ENCODE peak calls at places on chromosomes 7 and 10, in nine cellular contexts. P is IMR-90, N is lower leg skin, T is right atrium auricular region, F is fibroblast of lung, X is astrocyte of the cerebellum, R is MM.1S, Q is AG04450, M is A549. Y is an unnamed sample.

GRCh38 chr7:5870311-5870710 is 10.3 kb upstream of the OCM start:
- DNase-seq in P (no peak), N (no peak), T (no peak), F (no peak), X (no peak), R (no peak), Q (no peak), M (no peak), Y (no peak)

GRCh38 chr10:11856678-11857077 is 33.5 kb downstream of the PROSER2 start:
- DNase-seq in P (no peak), N (no peak), T (no peak), F (no peak), X (no peak), R (no peak), Q (no peak), M (no peak), Y (no peak)

GRCh38 chr7:105065104-105065503 is 51.1 kb downstream of the KMT2E start:
- DNase-seq in P (no peak), N (no peak), T (no peak), F (no peak), X (no peak), R (no peak), Q (no peak), M (no peak), Y (no peak)

GRCh38 chr7:127890726-127891125 is 140.5 kb downstream of the LRRC4 start:
- DNase-seq in P (no peak), N (no peak), T (no peak), F (no peak), X (no peak), R (no peak), Q (no peak), M (no peak), Y (no peak)

GRCh38 chr7:158710651-158711102 is 6.1 kb upstream of the NCAPG2 start:
- DNase-seq in P (peak), N (no peak), T (no peak), F (peak), X (peak), R (peak), Q (no peak), M (no peak), Y (no peak)

GRCh38 chr7:2242541-2243482 is 786 bp downstream of the NUDT1 start:
- DNase-seq in P (peak), N (no peak), T (no peak), F (peak), X (no peak), R (peak), Q (no peak), M (peak), Y (peak)

GRCh38 chr7:157004050-157004838 is 6.2 kb downstream of the MNX1 start:
- DNase-seq in P (peak), N (no peak), T (no peak), F (peak), X (no peak), R (peak), Q (no peak), M (no peak), Y (no peak)

GRCh38 chr7:35254496-35255416 is 856 bp upstream of the TBX20 start:
- DNase-seq in P (no peak), N (no peak), T (peak), F (no peak), X (no peak), R (no peak), Q (no peak), M (no peak), Y (no peak)

GRCh38 chr10:43262043-43262901 is 4.6 kb downstream of the RASGEF1A start:
- DNase-seq in P (no peak), N (peak), T (peak), F (no peak), X (no peak), R (no peak), Q (no peak), M (no peak), Y (no peak)

GRCh38 chr10:1121311-1121970 is 65.3 kb downstream of the WDR37 start:
- DNase-seq in P (no peak), N (no peak), T (no peak), F (no peak), X (no peak), R (no peak), Q (no peak), M (no peak), Y (no peak)

GRCh38 chr10:76467104-76467503 is 1035.7 kb downstream of the LRMDA start:
- DNase-seq in P (no peak), N (no peak), T (no peak), F (no peak), X (no peak), R (no peak), Q (no peak), M (no peak), Y (no peak)

GRCh38 chr7:157265051-157265450 is 71.8 kb upstream of the DNAJB6 start:
- DNase-seq in P (no peak), N (no peak), T (no peak), F (no peak), X (no peak), R (no peak), Q (no peak), M (no peak), Y (no peak)

GRCh38 chr10:79118286-79119202 is 49.8 kb downstream of the ZMIZ1 start:
- DNase-seq in P (no peak), N (no peak), T (no peak), F (no peak), X (no peak), R (no peak), Q (no peak), M (no peak), Y (no peak)

GRCh38 chr10:79116801-79117723 is 48.3 kb downstream of the ZMIZ1 start:
- DNase-seq in P (peak), N (peak), T (no peak), F (peak), X (no peak), R (peak), Q (no peak), M (no peak), Y (no peak)

GRCh38 chr10:79113827-79114226 is 45.1 kb downstream of the ZMIZ1 start:
- DNase-seq in P (no peak), N (no peak), T (no peak), F (peak), X (no peak), R (no peak), Q (no peak), M (no peak), Y (no peak)

GRCh38 chr10:79115302-79115701 is 46.5 kb downstream of the ZMIZ1 start:
- DNase-seq in P (no peak), N (no peak), T (no peak), F (no peak), X (no peak), R (no peak), Q (no peak), M (no peak), Y (no peak)

GRCh38 chr10:79116363-79116762 is 47.6 kb downstream of the ZMIZ1 start:
- DNase-seq in P (no peak), N (no peak), T (no peak), F (no peak), X (no peak), R (no peak), Q (no peak), M (no peak), Y (no peak)
- H3K4me3 ChIP-seq in P (no peak), N (no peak), T (no peak), F (no peak), X (no peak), R (no peak), Q (no peak), M (no peak), Y (no peak)

DNA sequence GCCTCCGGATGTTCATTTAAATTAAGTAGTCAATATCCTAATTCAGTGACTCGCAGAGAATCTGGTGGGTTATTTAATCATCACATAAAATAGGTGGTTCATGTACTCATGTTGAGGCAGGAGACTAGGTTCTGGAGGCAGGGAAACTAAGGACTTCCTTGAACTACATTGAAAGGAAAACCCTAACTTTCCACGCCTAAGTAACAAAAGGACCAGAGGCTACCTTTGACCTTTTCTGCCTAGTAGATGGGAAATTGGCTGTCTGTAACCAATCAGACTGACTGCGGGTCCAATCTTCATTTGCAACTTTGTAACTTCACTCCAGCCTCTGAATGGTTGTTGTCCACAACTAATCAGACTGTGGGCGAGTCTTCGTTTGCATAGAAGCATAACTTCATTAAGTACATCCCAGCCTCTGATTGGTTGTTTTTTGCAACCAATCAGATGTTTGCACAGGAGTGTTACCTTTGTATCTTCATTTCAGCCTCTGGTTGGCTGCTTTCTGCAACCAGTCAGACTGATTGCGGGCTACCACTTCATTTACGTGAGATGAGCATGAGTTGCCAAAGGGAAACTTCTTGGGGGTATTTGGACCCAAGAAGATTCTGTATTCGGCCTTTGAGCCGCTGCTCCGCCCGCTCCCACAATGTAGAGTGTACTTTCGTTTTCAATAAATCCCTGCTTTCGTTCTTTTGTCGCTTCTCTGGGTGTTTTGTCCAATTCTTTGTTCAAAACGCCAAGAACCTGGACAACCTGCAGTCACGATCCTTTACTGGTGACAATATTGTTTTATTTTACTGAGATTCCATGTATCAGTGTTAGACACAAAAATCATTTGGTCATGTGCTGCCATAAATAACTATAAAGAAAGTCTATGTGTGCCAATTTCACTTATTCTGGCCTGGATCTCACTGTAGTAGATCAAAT is 1.7 kb upstream of the ST7 start:
- DNase-seq in P (no peak), N (no peak), T (no peak), F (no peak), X (no peak), R (no peak), Q (no peak), M (no peak), Y (no peak)
- H3K4me3 ChIP-seq in P (no peak), N (no peak), T (no peak), F (no peak), X (peak), R (no peak), Q (no peak), M (no peak), Y (no peak)

GRCh38 chr7:28570113-28570969 is 158.0 kb downstream of the CREB5 start:
- DNase-seq in P (no peak), N (no peak), T (no peak), F (no peak), X (no peak), R (no peak), Q (no peak), M (peak), Y (no peak)
- H3K4me3 ChIP-seq in P (no peak), N (no peak), T (no peak), F (no peak), X (no peak), R (no peak), Q (no peak), M (no peak), Y (no peak)

DNA sequence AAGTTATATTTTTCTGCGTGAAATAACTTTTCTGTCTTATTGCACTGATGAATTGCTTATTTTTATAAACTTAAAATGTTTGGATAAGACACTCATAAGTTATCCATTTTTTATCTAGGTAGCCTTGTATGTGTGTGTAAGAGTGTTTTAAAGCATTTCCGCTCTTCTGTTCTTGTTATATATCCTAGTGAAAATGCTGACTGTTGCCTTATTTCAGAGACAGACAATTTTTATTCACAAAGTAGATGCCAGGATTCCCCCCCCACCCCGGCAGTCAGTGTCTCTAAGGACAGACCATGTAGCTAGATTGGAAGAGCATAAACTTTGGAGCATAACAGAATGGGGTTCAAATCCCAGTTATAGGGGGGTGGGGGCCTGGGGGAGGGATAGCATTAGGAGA is 1.6 kb downstream of the SMC3 start:
- DNase-seq in P (no peak), N (no peak), T (no peak), F (no peak), X (no peak), R (peak), Q (no peak), M (no peak), Y (no peak)
- H3K4me3 ChIP-seq in P (no peak), N (no peak), T (no peak), F (peak), X (peak), R (peak), Q (peak), M (peak), Y (peak)

DNA sequence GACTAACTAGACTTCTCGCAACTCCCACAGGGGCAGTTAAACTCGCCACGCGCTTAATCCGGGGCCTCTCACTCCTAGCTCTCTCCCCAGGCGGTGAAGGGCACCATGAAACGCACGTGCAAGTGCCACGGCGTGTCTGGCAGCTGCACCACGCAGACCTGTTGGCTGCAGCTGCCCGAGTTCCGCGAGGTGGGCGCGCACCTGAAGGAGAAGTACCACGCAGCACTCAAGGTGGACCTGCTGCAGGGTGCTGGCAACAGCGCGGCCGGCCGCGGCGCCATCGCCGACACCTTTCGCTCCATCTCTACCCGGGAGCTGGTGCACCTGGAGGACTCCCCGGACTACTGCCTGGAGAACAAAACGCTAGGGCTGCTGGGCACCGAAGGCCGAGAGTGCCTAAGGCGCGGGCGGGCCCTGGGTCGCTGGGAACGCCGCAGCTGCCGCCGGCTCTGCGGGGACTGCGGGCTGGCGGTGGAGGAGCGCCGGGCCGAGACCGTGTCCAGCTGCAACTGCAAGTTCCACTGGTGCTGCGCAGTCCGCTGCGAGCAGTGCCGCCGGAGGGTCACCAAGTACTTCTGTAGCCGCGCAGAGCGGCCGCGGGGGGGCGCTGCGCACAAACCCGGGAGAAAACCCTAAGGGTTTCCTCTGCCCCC is 19.5 kb downstream of the WNT8B start:
- DNase-seq in P (peak), N (peak), T (peak), F (peak), X (peak), R (peak), Q (peak), M (peak), Y (peak)
- H3K4me3 ChIP-seq in P (peak), N (peak), T (peak), F (peak), X (peak), R (peak), Q (peak), M (peak), Y (peak)

GRCh38 chr7:23467281-23467680 is 3.0 kb downstream of the IGF2BP3 start:
- DNase-seq in P (no peak), N (no peak), T (no peak), F (no peak), X (no peak), R (no peak), Q (no peak), M (no peak), Y (peak)

GRCh38 chr7:23469961-23470250 is 385 bp downstream of the IGF2BP3 start:
- DNase-seq in P (no peak), N (no peak), T (no peak), F (no peak), X (no peak), R (no peak), Q (no peak), M (peak), Y (no peak)

GRCh38 chr7:23467731-23468720 is 2.3 kb downstream of the IGF2BP3 start:
- DNase-seq in P (peak), N (no peak), T (no peak), F (peak), X (no peak), R (peak), Q (no peak), M (peak), Y (peak)

GRCh38 chr7:23469150-23469960 is 936 bp downstream of the IGF2BP3 start:
- DNase-seq in P (no peak), N (no peak), T (no peak), F (no peak), X (no peak), R (no peak), Q (no peak), M (peak), Y (peak)

DNA sequence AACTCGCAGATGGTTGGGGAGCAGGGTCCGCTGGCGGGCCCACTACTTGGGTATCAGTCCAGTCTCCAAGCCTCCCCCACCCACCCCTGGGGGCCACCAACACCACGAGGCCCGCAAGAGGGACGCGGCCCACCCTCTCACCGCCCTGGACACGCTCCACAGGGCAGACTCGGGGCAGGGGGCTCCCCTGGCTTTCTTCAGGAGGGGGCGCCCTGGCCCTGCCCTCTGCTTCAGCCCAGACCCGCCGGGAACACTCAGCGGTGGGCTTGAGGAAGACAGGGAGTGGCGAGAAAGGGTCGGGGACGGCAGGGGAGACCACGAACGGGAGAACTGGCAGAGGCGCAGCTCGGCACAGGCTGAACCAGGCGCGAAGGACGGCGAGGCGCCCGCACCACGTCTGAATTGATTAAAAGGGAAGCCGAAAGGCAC is 1.6 kb downstream of the IGF2BP3 start:
- DNase-seq in P (no peak), N (no peak), T (no peak), F (no peak), X (no peak), R (no peak), Q (no peak), M (no peak), Y (peak)
- H3K4me3 ChIP-seq in P (peak), N (peak), T (no peak), F (peak), X (peak), R (peak), Q (peak), M (peak), Y (peak)